ENCODE peak calls at places on chromosomes 7 and 10, in nine cellular contexts. C is GM23248, B is fibroblast of lung, T is cardiac fibroblast, I is lower leg skin, N is heart left ventricle, Q is gastrocnemius medialis, D is left ventricle myocardium inferior, R is GM12864. E is an unnamed sample.

GRCh38 chr10:133161486-133162051 is 1.6 kb downstream of the KNDC1 start:
- DNase-seq in C (no peak), B (no peak), T (no peak), I (no peak), N (no peak), Q (no peak), D (no peak), R (no peak), E (no peak)

GRCh38 chr7:95691464-95691863 is 80.9 kb upstream of the DYNC1I1 start:
- DNase-seq in C (no peak), B (no peak), T (no peak), I (no peak), N (no peak), Q (no peak), D (no peak), R (no peak), E (no peak)

GRCh38 chr10:77156406-77156879 is 481.2 kb downstream of the KCNMA1 start:
- DNase-seq in C (peak), B (peak), T (peak), I (no peak), N (no peak), Q (no peak), D (no peak), R (no peak), E (peak)

GRCh38 chr7:4242706-4243105 is 439.4 kb upstream of the FOXK1 start:
- DNase-seq in C (no peak), B (no peak), T (no peak), I (peak), N (no peak), Q (no peak), D (no peak), R (no peak), E (no peak)

GRCh38 chr10:55668326-55668922 is 692.6 kb downstream of the ZWINT start:
- DNase-seq in C (peak), B (no peak), T (no peak), I (no peak), N (no peak), Q (no peak), D (no peak), R (no peak), E (no peak)

GRCh38 chr10:4704034-4704545 is 121.9 kb upstream of the AKR1E2 start:
- DNase-seq in C (peak), B (peak), T (peak), I (no peak), N (peak), Q (no peak), D (no peak), R (no peak), E (peak)

GRCh38 chr7:155744931-155745683 is 67.2 kb downstream of the SHH start:
- DNase-seq in C (no peak), B (no peak), T (no peak), I (no peak), N (no peak), Q (no peak), D (no peak), R (no peak), E (no peak)

GRCh38 chr10:33116293-33116697 is 158.3 kb upstream of the ITGB1 start:
- DNase-seq in C (peak), B (peak), T (peak), I (peak), N (no peak), Q (no peak), D (no peak), R (no peak), E (no peak)

GRCh38 chr10:129553928-129554327 is 86.9 kb downstream of the MGMT start:
- DNase-seq in C (no peak), B (no peak), T (no peak), I (no peak), N (no peak), Q (no peak), D (no peak), R (no peak), E (no peak)

GRCh38 chr10:24174014-24174413 is 34.9 kb upstream of the KIAA1217 start:
- DNase-seq in C (no peak), B (no peak), T (no peak), I (no peak), N (no peak), Q (no peak), D (no peak), R (no peak), E (no peak)

GRCh38 chr10:65325913-65326312 is 1599.9 kb upstream of the LRRTM3 start:
- DNase-seq in C (no peak), B (no peak), T (no peak), I (no peak), N (no peak), Q (no peak), D (no peak), R (no peak), E (no peak)

GRCh38 chr10:126617208-126617607 is 53.3 kb downstream of the C10orf90 start:
- DNase-seq in C (no peak), B (no peak), T (no peak), I (no peak), N (no peak), Q (no peak), D (no peak), R (no peak), E (no peak)

GRCh38 chr7:150992051-150992640 is 1.3 kb downstream of the NOS3 start:
- DNase-seq in C (no peak), B (no peak), T (no peak), I (no peak), N (no peak), Q (no peak), D (no peak), R (no peak), E (no peak)

GRCh38 chr7:115208710-115209540 is 287.0 kb downstream of the MDFIC start:
- DNase-seq in C (no peak), B (no peak), T (no peak), I (no peak), N (no peak), Q (no peak), D (no peak), R (no peak), E (no peak)

GRCh38 chr10:24239289-24239688 is 30.4 kb downstream of the KIAA1217 start:
- DNase-seq in C (no peak), B (no peak), T (no peak), I (no peak), N (no peak), Q (no peak), D (no peak), R (no peak), E (no peak)

GRCh38 chr10:110616493-110617033 is 27.6 kb upstream of the RBM20 start:
- DNase-seq in C (no peak), B (no peak), T (no peak), I (no peak), N (no peak), Q (no peak), D (no peak), R (no peak), E (no peak)

GRCh38 chr10:29141761-29142160 is 147.1 kb upstream of the LYZL1 start:
- DNase-seq in C (peak), B (peak), T (peak), I (no peak), N (no peak), Q (no peak), D (no peak), R (no peak), E (no peak)

GRCh38 chr10:43136995-43137700 is 1.1 kb upstream of the CSGALNACT2 start:
- DNase-seq in C (peak), B (peak), T (peak), I (no peak), N (no peak), Q (no peak), D (no peak), R (no peak), E (no peak)

GRCh38 chr10:99372546-99373271 is 43.6 kb downstream of the CNNM1 start:
- DNase-seq in C (peak), B (no peak), T (peak), I (no peak), N (no peak), Q (no peak), D (no peak), R (no peak), E (peak)

GRCh38 chr10:30819306-30820190 is 190.0 kb upstream of the LYZL2 start:
- DNase-seq in C (peak), B (peak), T (peak), I (no peak), N (no peak), Q (no peak), D (no peak), R (no peak), E (no peak)

GRCh38 chr10:96255569-96256335 is 15.6 kb downstream of the BLNK start:
- DNase-seq in C (no peak), B (no peak), T (no peak), I (no peak), N (no peak), Q (no peak), D (no peak), R (no peak), E (no peak)

GRCh38 chr10:70843776-70844489 is 28.2 kb downstream of the SGPL1 start:
- DNase-seq in C (no peak), B (no peak), T (no peak), I (no peak), N (no peak), Q (no peak), D (no peak), R (no peak), E (no peak)

GRCh38 chr7:16356241-16356958 is 64.9 kb downstream of the CRPPA start:
- DNase-seq in C (peak), B (peak), T (peak), I (no peak), N (no peak), Q (no peak), D (no peak), R (no peak), E (no peak)

GRCh38 chr7:34087892-34088891 is 182.9 kb downstream of the BMPER start:
- DNase-seq in C (peak), B (no peak), T (peak), I (no peak), N (no peak), Q (no peak), D (no peak), R (no peak), E (no peak)

GRCh38 chr10:18918545-18918944 is 130.1 kb upstream of the MALRD1 start:
- DNase-seq in C (peak), B (peak), T (peak), I (no peak), N (no peak), Q (no peak), D (no peak), R (no peak), E (peak)

GRCh38 chr7:110065112-110065511 is 1025.8 kb upstream of the LRRN3 start:
- DNase-seq in C (no peak), B (no peak), T (no peak), I (no peak), N (no peak), Q (no peak), D (no peak), R (no peak), E (no peak)

GRCh38 chr10:120205368-120206018 is 251.5 kb upstream of the PLPP4 start:
- DNase-seq in C (no peak), B (no peak), T (no peak), I (no peak), N (no peak), Q (no peak), D (no peak), R (no peak), E (no peak)

GRCh38 chr10:114288424-114289095 is 49.5 kb downstream of the VWA2 start:
- DNase-seq in C (no peak), B (no peak), T (no peak), I (no peak), N (no peak), Q (no peak), D (no peak), R (no peak), E (no peak)

GRCh38 chr10:127337801-127338200 is 141.4 kb upstream of the INSYN2A start:
- DNase-seq in C (peak), B (no peak), T (peak), I (no peak), N (no peak), Q (no peak), D (no peak), R (no peak), E (no peak)

DNA sequence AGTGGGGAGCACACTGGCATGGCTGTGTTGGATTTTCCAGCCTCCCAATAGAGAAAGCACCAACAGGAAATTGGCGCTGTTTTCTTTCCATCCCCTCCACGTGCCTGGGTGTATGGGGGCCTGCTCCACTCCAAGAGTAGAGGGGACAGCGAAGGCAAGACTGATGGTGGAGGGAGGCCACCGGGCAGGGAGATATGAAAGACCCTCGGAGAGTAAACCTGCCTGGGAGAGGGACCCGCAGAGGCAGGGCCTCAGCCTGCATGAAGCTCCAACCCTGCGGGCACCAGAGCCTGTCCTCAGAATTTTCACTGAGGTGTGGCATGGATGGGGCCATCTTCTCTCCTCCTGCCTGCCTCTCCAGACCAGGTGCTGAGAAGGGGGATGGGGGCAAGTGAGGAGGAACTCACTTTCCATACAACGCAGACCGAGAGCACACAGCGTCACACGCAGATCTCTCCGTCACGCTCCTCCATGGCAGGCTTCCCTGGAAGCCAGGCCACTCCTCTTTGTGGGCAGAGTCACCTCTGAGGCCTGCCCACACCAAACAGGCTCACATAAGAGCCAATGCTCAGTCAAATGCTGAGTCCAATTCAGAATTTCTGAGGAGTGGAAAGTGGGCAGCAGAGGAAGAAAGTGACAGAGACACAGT is 18.8 kb downstream of the ANXA11 start:
- DNase-seq in C (peak), B (no peak), T (no peak), I (no peak), N (peak), Q (peak), D (peak), R (no peak), E (no peak)
- H3K4me3 ChIP-seq in C (no peak), B (no peak), T (no peak), I (no peak), N (no peak), Q (no peak), D (peak), R (no peak), E (no peak)

DNA sequence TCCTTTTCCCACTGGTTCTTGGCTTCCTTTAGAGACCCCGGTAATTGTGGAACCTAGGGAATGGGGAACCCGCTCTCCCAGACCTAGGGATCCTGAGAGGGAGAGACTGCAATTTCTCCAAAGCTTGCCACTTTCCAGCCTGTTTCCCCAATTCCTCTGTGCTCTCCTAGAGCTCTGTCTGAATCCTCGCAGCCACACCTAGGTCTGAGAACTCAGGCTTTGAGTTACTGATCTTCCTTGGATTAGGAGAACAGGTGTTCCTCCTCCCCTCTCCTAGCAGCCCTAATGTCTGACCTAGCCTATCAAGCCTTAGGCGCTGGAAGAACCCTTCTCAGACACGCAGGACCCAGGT is 20.0 kb downstream of the WNT8B start:
- DNase-seq in C (no peak), B (no peak), T (no peak), I (no peak), N (no peak), Q (no peak), D (no peak), R (no peak), E (no peak)
- H3K4me3 ChIP-seq in C (peak), B (no peak), T (no peak), I (no peak), N (peak), Q (peak), D (peak), R (no peak), E (peak)

GRCh38 chr7:5532520-5533335 is 109.1 kb upstream of the TNRC18 start:
- DNase-seq in C (peak), B (no peak), T (no peak), I (peak), N (peak), Q (peak), D (peak), R (no peak), E (no peak)
- H3K4me3 ChIP-seq in C (no peak), B (no peak), T (no peak), I (no peak), N (no peak), Q (no peak), D (peak), R (peak), E (no peak)

DNA sequence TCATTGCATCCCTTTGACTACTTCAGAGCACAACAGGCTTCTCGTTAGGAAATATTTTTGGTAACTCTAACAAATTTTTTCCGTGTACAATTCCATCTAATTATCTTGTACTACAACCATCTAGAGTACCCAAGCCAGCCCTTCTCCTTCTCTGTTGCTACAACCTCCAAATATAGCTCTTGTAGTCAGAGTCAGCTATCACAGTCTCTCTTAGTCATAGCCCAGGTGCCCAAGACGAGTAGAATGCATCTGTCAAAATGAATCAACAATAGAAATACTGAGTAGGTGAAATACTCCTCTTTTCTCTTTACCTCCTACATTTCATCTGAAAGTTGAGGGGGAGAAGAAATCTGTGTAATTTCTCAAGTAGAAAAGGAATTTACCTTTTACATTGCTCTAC is 74.0 kb downstream of the INHBA start:
- DNase-seq in C (peak), B (peak), T (no peak), I (no peak), N (peak), Q (no peak), D (no peak), R (no peak), E (no peak)
- H3K4me3 ChIP-seq in C (no peak), B (no peak), T (no peak), I (no peak), N (no peak), Q (no peak), D (no peak), R (no peak), E (no peak)

DNA sequence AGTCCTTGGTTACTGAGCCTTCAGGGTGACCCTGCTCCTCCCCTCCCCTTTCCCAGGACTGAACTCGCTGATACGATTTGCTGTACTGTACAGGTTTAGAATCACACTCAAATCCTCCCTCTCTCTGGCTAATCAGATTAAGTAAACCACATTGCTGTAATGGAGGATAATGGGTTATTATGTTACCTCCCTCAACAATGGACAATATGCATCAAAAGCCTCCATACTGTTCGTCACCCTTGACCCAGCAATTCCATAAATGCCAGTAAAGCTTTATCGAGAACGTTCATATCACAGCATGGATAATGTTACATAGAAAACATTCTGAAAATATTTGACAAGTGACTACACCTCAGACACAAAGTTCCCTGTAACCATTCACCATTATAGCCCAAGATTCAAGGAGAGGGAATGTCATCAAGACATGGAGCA is 61.7 kb downstream of the FAM107B start:
- DNase-seq in C (no peak), B (peak), T (peak), I (no peak), N (no peak), Q (no peak), D (no peak), R (no peak), E (no peak)
- H3K4me3 ChIP-seq in C (no peak), B (no peak), T (no peak), I (no peak), N (no peak), Q (no peak), D (no peak), R (no peak), E (no peak)

GRCh38 chr7:70710651-70711050 is 421.3 kb upstream of the GALNT17 start:
- DNase-seq in C (no peak), B (peak), T (no peak), I (no peak), N (no peak), Q (no peak), D (no peak), R (no peak), E (no peak)
- H3K4me3 ChIP-seq in C (peak), B (no peak), T (no peak), I (no peak), N (no peak), Q (no peak), D (no peak), R (no peak), E (no peak)

DNA sequence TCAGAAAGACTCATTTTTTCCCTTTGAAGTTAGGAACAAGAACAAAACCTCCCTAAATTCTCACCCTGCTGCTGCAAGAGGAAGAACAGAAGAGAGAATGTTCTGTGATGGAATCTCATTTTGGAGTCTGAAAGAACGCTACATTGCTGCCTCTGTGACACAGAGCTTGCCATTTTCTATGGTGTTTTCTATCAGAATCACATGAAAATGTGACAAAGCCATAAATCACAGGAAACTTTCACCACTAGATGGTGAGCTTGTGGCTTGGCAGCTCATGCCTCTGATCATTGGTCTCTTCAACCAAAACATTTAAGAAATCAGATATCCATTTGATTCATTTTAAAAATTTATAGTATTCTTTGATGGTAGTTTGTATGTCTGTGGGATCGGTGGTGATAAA is 82.9 kb downstream of the CADPS2 start:
- DNase-seq in C (peak), B (peak), T (peak), I (no peak), N (no peak), Q (no peak), D (no peak), R (no peak), E (no peak)
- H3K4me3 ChIP-seq in C (no peak), B (no peak), T (no peak), I (no peak), N (no peak), Q (no peak), D (no peak), R (no peak), E (no peak)

DNA sequence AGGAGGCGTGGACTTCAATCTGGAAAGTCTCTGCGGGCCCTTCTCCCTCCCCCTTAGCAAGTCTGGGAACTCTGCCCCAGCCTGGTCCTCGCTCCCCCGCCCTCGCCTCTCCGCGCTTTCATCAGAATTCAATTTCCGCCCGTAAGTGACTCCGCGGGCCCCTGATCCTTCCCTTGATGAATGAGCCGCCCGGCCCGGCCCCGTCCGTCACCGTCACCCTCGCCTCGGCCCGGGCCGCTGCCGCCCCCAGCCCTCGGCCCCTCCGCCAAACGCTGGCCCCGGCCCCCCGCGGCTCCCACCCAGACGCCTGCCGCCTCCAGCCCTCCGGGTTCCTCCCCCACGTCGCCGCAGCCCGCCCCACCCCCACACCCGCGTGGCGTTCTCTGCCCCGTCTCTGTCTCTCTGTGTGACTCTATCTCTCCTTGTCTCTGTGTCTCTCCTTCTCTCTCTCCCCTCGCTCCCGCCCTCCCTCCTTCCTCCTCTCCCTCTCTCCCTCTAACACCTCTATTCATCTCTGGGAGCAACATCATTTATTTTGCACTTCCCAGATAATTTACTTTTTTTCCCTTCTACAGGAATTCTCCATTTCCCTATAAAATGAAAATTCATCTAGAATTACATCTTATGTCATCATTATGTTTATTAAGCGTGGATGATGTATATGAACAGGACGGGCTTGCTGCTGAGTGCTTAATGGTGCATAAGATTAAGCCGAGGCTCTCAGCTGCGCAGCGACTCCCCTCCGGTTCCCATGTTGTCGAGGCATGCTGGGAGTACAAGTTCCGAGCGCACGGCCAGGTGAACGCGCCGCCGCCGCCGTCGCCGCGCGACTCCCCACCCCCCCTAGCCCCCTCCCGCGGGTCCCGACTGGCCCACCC is 91.2 kb upstream of the PAX2 start:
- DNase-seq in C (peak), B (peak), T (peak), I (no peak), N (no peak), Q (no peak), D (no peak), R (no peak), E (no peak)
- H3K4me3 ChIP-seq in C (no peak), B (no peak), T (no peak), I (no peak), N (no peak), Q (no peak), D (peak), R (no peak), E (peak)

E was measured in skeletal muscle cell.